ENCODE peak calls at places on chromosome 12, in six cellular contexts. One of them, this sample, is unnamed.

GRCh38 chr12:124898200-124898950 is 16.1 kb downstream of the UBC start:
- DNase-seq in ovary: peak; percentile 75
- DNase-seq in lung: no peak
- DNase-seq in HuH-7.5: no peak
- DNase-seq in hepatocyte: no peak
- DNase-seq in progenitor cell of endocrine pancreas: no peak
- DNase-seq in this sample: peak; percentile 63

GRCh38 chr12:1885605-1886245 is 32.7 kb downstream of the CACNA2D4 start:
- DNase-seq in ovary: no peak
- DNase-seq in lung: no peak
- DNase-seq in HuH-7.5: peak; percentile 51
- DNase-seq in hepatocyte: no peak
- DNase-seq in progenitor cell of endocrine pancreas: no peak
- DNase-seq in this sample: peak; percentile 32

GRCh38 chr12:76670776-76671175 is 93.1 kb upstream of the ZDHHC17 start:
- DNase-seq in ovary: no peak
- DNase-seq in lung: no peak
- DNase-seq in HuH-7.5: no peak
- DNase-seq in hepatocyte: no peak
- DNase-seq in progenitor cell of endocrine pancreas: no peak
- DNase-seq in this sample: no peak

GRCh38 chr12:130658561-130658960 is 57.5 kb downstream of the RIMBP2 start:
- DNase-seq in ovary: no peak
- DNase-seq in lung: no peak
- DNase-seq in HuH-7.5: no peak
- DNase-seq in hepatocyte: no peak
- DNase-seq in progenitor cell of endocrine pancreas: no peak
- DNase-seq in this sample: no peak

GRCh38 chr12:9256341-9256740 is 48.1 kb upstream of the PZP start:
- DNase-seq in ovary: no peak
- DNase-seq in lung: no peak
- DNase-seq in HuH-7.5: no peak
- DNase-seq in hepatocyte: no peak
- DNase-seq in progenitor cell of endocrine pancreas: no peak
- DNase-seq in this sample: no peak

GRCh38 chr12:45122776-45123380 is 72.0 kb upstream of the DBX2 start:
- DNase-seq in ovary: no peak
- DNase-seq in lung: no peak
- DNase-seq in HuH-7.5: no peak
- DNase-seq in hepatocyte: peak; percentile 25
- DNase-seq in progenitor cell of endocrine pancreas: no peak
- DNase-seq in this sample: peak; percentile 17

GRCh38 chr12:16349132-16349463 is 1.7 kb downstream of the MGST1 start:
- DNase-seq in ovary: no peak
- DNase-seq in lung: peak; percentile 68
- DNase-seq in HuH-7.5: no peak
- DNase-seq in hepatocyte: peak; percentile 54
- DNase-seq in progenitor cell of endocrine pancreas: no peak
- DNase-seq in this sample: peak; percentile 81

GRCh38 chr12:108826807-108827721 is 30.3 kb downstream of the SSH1 start:
- DNase-seq in ovary: no peak
- DNase-seq in lung: no peak
- DNase-seq in HuH-7.5: no peak
- DNase-seq in hepatocyte: no peak
- DNase-seq in progenitor cell of endocrine pancreas: no peak
- DNase-seq in this sample: no peak

GRCh38 chr12:94134226-94134795 is 14.1 kb upstream of the PLXNC1 start:
- DNase-seq in ovary: no peak
- DNase-seq in lung: no peak
- DNase-seq in HuH-7.5: peak; percentile 58
- DNase-seq in hepatocyte: peak; percentile 78
- DNase-seq in progenitor cell of endocrine pancreas: no peak
- DNase-seq in this sample: peak; percentile 47

GRCh38 chr12:52234226-52234810 is 1.3 kb downstream of the KRT7 start:
- DNase-seq in ovary: no peak
- DNase-seq in lung: no peak
- DNase-seq in HuH-7.5: no peak
- DNase-seq in hepatocyte: no peak
- DNase-seq in progenitor cell of endocrine pancreas: no peak
- DNase-seq in this sample: no peak

GRCh38 chr12:27260746-27261145 is 16.7 kb downstream of the STK38L start:
- DNase-seq in ovary: no peak
- DNase-seq in lung: no peak
- DNase-seq in HuH-7.5: no peak
- DNase-seq in hepatocyte: no peak
- DNase-seq in progenitor cell of endocrine pancreas: no peak
- DNase-seq in this sample: no peak

GRCh38 chr12:53094394-53094787 is 3.1 kb upstream of the IGFBP6 start:
- DNase-seq in ovary: peak; percentile 29
- DNase-seq in lung: no peak
- DNase-seq in HuH-7.5: no peak
- DNase-seq in hepatocyte: no peak
- DNase-seq in progenitor cell of endocrine pancreas: no peak
- DNase-seq in this sample: no peak

GRCh38 chr12:10113920-10114319 is 15.1 kb upstream of the CLEC1A start:
- DNase-seq in ovary: no peak
- DNase-seq in lung: no peak
- DNase-seq in HuH-7.5: no peak
- DNase-seq in hepatocyte: no peak
- DNase-seq in progenitor cell of endocrine pancreas: no peak
- DNase-seq in this sample: no peak